ENCODE peak calls at places on chromosomes 12 and 14, in eight cellular contexts. U is cardiac fibroblast, F is OCI-LY7, T is fibroblast of pulmonary artery, D is DND-41, S is H1, Z is astrocyte of the cerebellum, Q is cardiac muscle cell. N is an unnamed sample.

GRCh38 chr12:15788266-15789214 is 648 bp downstream of the EPS8 start:
- DNase-seq in D (no peak), T (peak; percentile 66), U (peak; percentile 69), Q (peak; percentile 68), S (no peak), Z (peak; percentile 20), F (no peak), N (no peak)

GRCh38 chr12:113292091-113292490 is 42.8 kb downstream of the SLC8B1 start:
- DNase-seq in F (no peak), T (peak; percentile 65), Q (peak; percentile 75), Z (no peak), S (no peak), U (peak; percentile 74), D (no peak), N (peak; percentile 38)

GRCh38 chr12:3606101-3606500 is 115.1 kb downstream of the PRMT8 start:
- DNase-seq in T (no peak), D (no peak), Q (no peak), Z (no peak), S (no peak), U (no peak), F (no peak), N (no peak)

GRCh38 chr12:12367096-12367998 is 10.5 kb downstream of the BORCS5 start:
- DNase-seq in T (no peak), Z (no peak), U (no peak), Q (no peak), F (no peak), D (no peak), S (no peak), N (no peak)

GRCh38 chr12:95258146-95258545 is 40.5 kb downstream of the VEZT start:
- DNase-seq in U (no peak), S (no peak), F (no peak), T (no peak), Z (no peak), Q (no peak), D (no peak), N (no peak)

GRCh38 chr14:52189330-52189729 is 78.2 kb upstream of the PTGDR start:
- DNase-seq in T (no peak), S (no peak), Z (no peak), U (no peak), Q (no peak), F (no peak), D (no peak), N (no peak)

GRCh38 chr12:32662665-32663064 is 16.4 kb upstream of the DNM1L start:
- DNase-seq in U (no peak), Z (no peak), T (no peak), Q (no peak), F (no peak), D (no peak), S (no peak), N (no peak)

GRCh38 chr14:89349196-89350008 is 67.6 kb downstream of the FOXN3 start:
- DNase-seq in Z (peak; percentile 28), Q (no peak), F (peak; percentile 80), T (peak; percentile 34), U (peak; percentile 27), S (no peak), D (peak; percentile 33), N (no peak)

GRCh38 chr14:50816419-50817047 is 14.4 kb downstream of the NIN start:
- DNase-seq in F (no peak), T (peak; percentile 67), U (peak; percentile 50), D (no peak), Z (no peak), Q (peak; percentile 61), S (no peak), N (no peak)

GRCh38 chr14:68789798-68790655 is 2.8 kb downstream of the ZFP36L1 start:
- DNase-seq in U (peak; percentile 61), T (peak; percentile 53), Z (no peak), F (no peak), S (no peak), D (no peak), Q (peak; percentile 52), N (no peak)

GRCh38 chr12:21248679-21249078 is 86.0 kb downstream of the SLCO1A2 start:
- DNase-seq in T (peak; percentile 15), F (peak; percentile 6), D (no peak), Q (peak; percentile 2), S (no peak), Z (peak; percentile 3), U (peak; percentile 3), N (no peak)

GRCh38 chr12:98741229-98741614 is 96.1 kb downstream of the APAF1 start:
- DNase-seq in F (no peak), T (no peak), U (no peak), D (no peak), Z (no peak), S (no peak), Q (no peak), N (no peak)

GRCh38 chr12:6863033-6863432 is 4.3 kb upstream of the TPI1 start:
- DNase-seq in U (no peak), D (no peak), S (no peak), F (no peak), Q (no peak), Z (no peak), T (no peak), N (no peak)

GRCh38 chr14:49581209-49581960 is 4.8 kb downstream of the RPS29 start:
- DNase-seq in D (no peak), F (no peak), Q (no peak), T (no peak), Z (no peak), S (no peak), U (no peak), N (no peak)

GRCh38 chr14:49584058-49584457 is 2.1 kb downstream of the RPS29 start:
- DNase-seq in S (no peak), Q (no peak), T (no peak), U (no peak), F (no peak), Z (no peak), D (no peak), N (no peak)

GRCh38 chr14:49583629-49584028 is 2.6 kb downstream of the RPS29 start:
- DNase-seq in U (no peak), T (no peak), F (no peak), D (no peak), Z (no peak), S (no peak), Q (no peak), N (no peak)

GRCh38 chr14:49581961-49582210 is 4.3 kb downstream of the RPS29 start:
- DNase-seq in U (no peak), Q (no peak), F (no peak), T (no peak), D (no peak), S (no peak), Z (no peak), N (no peak)

DNA sequence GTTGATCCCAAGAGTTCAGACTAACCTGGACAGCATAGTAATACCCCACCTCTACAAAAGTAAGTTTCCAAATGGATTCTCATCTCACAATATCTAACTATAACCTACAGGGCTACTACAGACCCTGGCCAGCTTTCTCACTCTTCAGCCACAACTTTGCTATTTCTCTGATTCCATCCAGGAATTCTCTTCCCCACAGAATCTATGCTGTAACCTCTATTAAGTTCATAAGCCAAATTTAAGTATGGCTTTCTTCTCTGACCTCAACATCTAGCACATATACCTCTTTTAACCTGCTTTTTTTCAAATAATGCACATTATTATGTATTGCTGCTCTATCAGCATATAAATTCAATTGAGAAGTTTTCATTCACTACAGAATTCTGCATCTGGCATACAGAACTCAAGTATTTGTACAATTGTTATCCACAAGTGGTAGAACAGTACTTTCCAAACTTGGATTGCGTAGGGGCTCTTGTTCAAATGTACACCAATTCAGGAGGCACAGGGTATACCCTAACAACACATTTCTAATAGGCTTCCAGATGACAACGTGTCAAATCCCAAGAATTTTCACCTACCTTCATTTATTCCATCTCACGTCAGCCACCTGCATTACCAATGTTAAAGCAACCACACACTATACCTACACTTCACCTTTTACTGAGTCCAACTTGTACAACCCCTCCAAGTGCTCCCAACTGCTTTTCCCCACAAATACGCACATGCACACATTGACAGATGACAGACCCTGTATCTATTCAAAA is 3.8 kb downstream of the RPS29 start:
- DNase-seq in S (no peak), Z (no peak), F (no peak), U (no peak), D (no peak), Q (no peak), T (no peak), N (no peak)
- H3K4me3 ChIP-seq in S (no peak overlapping the region), Z (no peak overlapping the region), F (no peak overlapping the region), U (no peak overlapping the region), D (no peak overlapping the region), Q (no peak overlapping the region), T (no peak overlapping the region), N (no peak overlapping the region)

GRCh38 chr12:49089831-49090773 is 4.5 kb downstream of the DHH start:
- DNase-seq in D (peak; percentile 39), Z (no peak), Q (peak; percentile 72), T (peak; percentile 51), S (no peak), U (peak; percentile 58), F (peak; percentile 46), N (no peak)
- TF ChIP-seq CTCF in D (peak; percentile 47), Z (peak; percentile 40), Q (peak; percentile 28), T (peak; percentile 12), S (peak; percentile 51), U (peak; percentile 16), F (peak; percentile 68), N (peak; percentile 24)

GRCh38 chr12:56565510-56566101 is 44.0 kb downstream of the RBMS2 start:
- DNase-seq in D (peak; percentile 19), Z (no peak), T (peak; percentile 99), F (peak; percentile 46), Q (peak; percentile 92), U (peak; percentile 96), S (no peak), N (peak; percentile 23)
- H3K4me3 ChIP-seq in D (no peak overlapping the region), Z (no peak overlapping the region), T (peak overlapping the region; percentile 13), F (no peak overlapping the region), Q (no peak overlapping the region), U (peak overlapping the region; percentile 5), S (no peak overlapping the region), N (no peak overlapping the region)

DNA sequence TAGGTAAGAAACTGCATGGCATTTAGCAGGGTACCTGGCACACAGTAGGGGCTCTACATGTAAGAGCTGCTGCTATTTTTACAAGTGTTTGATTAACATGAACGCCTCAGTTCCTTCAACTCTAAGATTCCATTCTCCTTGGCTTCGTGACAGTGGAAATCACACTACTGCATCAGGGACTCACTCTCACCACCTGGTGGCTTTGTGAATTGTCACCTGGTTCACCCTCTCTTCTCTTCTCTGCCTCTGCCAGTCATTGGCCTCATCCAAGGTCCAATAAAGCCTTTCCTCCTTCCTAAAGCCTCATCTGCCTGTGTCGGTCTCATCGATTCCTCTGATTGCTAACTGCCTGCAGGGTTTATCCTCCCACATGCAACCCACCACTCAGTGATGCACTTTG is 476.4 kb downstream of the VRK1 start:
- DNase-seq in F (no peak), Q (no peak), T (no peak), D (no peak), Z (no peak), S (no peak), U (no peak), N (no peak)
- TF ChIP-seq CTCF in F (no peak), Q (no peak), T (no peak), D (peak; percentile 47), Z (no peak), S (peak; percentile 47), U (no peak), N (no peak)

DNA sequence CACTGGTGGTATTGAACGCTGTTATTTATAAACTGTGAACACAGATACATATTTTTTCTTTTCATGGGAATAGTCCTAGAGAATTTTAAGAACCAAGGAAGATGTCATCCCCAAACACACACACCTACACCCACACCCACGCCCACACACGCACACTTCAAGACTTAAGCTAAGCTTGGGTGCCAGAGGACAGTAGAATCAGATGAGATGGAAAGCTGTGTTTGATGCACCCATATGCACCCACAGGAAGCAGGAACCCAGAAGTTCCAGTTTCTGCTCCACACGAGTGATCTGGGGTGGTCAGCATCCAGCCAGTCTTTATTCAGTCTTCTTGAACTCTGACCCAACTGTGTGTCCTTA is 348.3 kb downstream of the KCNH5 start:
- DNase-seq in Z (no peak), T (no peak), Q (no peak), F (no peak), S (no peak), U (no peak), D (no peak), N (no peak)
- H3K4me3 ChIP-seq in Z (no peak overlapping the region), T (no peak overlapping the region), Q (no peak overlapping the region), F (no peak overlapping the region), S (no peak overlapping the region), U (no peak overlapping the region), D (no peak overlapping the region), N (no peak overlapping the region)